ENCODE peak calls at places on chromosomes 2 and 18, in six cellular contexts. L, U, K, E, Z and R are unnamed samples.

GRCh38 chr2:48479923-48480322 is 50.0 kb upstream of the STON1 start:
- DNase-seq in L (no peak), U (peak), K (no peak), E (no peak), Z (no peak), R (no peak)

GRCh38 chr2:71538241-71538640 is 84.9 kb downstream of the DYSF start:
- DNase-seq in L (no peak), U (no peak), K (no peak), E (no peak), Z (no peak), R (no peak)

GRCh38 chr18:3995476-3996102 is 459.5 kb downstream of the DLGAP1 start:
- DNase-seq in L (peak), U (peak), K (peak), E (no peak), Z (peak), R (no peak)

GRCh38 chr2:46153996-46154753 is 143.0 kb upstream of the EPAS1 start:
- DNase-seq in L (no peak), U (no peak), K (no peak), E (no peak), Z (no peak), R (no peak)

GRCh38 chr2:70941186-70941585 is 5.5 kb downstream of the ATP6V1B1 start:
- DNase-seq in L (no peak), U (no peak), K (no peak), E (no peak), Z (no peak), R (no peak)

GRCh38 chr18:55262021-55262560 is 302.8 kb upstream of the CCDC68 start:
- DNase-seq in L (no peak), U (no peak), K (no peak), E (no peak), Z (no peak), R (no peak)

GRCh38 chr2:25639131-25639530 is 34.2 kb downstream of the DTNB start:
- DNase-seq in L (no peak), U (no peak), K (no peak), E (no peak), Z (no peak), R (no peak)

GRCh38 chr18:59873616-59874015 is 26.2 kb upstream of the PMAIP1 start:
- DNase-seq in L (no peak), U (no peak), K (no peak), E (no peak), Z (no peak), R (no peak)

GRCh38 chr18:9575558-9575957 is 38.8 kb downstream of the PPP4R1 start:
- DNase-seq in L (peak), U (peak), K (peak), E (peak), Z (peak), R (peak)

GRCh38 chr18:43830905-43831304 is 553.6 kb upstream of the SYT4 start:
- DNase-seq in L (no peak), U (peak), K (no peak), E (no peak), Z (no peak), R (no peak)

GRCh38 chr2:236873666-236874065 is 212.0 kb upstream of the COPS8 start:
- DNase-seq in L (no peak), U (no peak), K (no peak), E (no peak), Z (no peak), R (no peak)

GRCh38 chr2:28652217-28652616 is 99.4 kb upstream of the PPP1CB start:
- DNase-seq in L (no peak), U (peak), K (no peak), E (no peak), Z (no peak), R (no peak)

GRCh38 chr2:37886745-37887144 is 38.3 kb upstream of the RMDN2 start:
- DNase-seq in L (no peak), U (peak), K (no peak), E (no peak), Z (no peak), R (no peak)

GRCh38 chr18:67104700-67105284 is 411.7 kb downstream of the DSEL start:
- DNase-seq in L (peak), U (peak), K (peak), E (peak), Z (peak), R (peak)

GRCh38 chr2:241553981-241554380 is 4.6 kb upstream of the BOK start:
- DNase-seq in L (no peak), U (no peak), K (no peak), E (no peak), Z (no peak), R (no peak)

GRCh38 chr2:160376576-160376975 is 117.0 kb downstream of the RBMS1 start:
- DNase-seq in L (no peak), U (peak), K (no peak), E (no peak), Z (no peak), R (no peak)

GRCh38 chr18:54100920-54101319 is 123.5 kb downstream of the MBD2 start:
- DNase-seq in L (no peak), U (no peak), K (no peak), E (no peak), Z (no peak), R (no peak)

GRCh38 chr2:198106621-198107020 is 302.2 kb downstream of the PLCL1 start:
- DNase-seq in L (no peak), U (no peak), K (no peak), E (no peak), Z (no peak), R (no peak)

GRCh38 chr18:13452851-13453524 is 234.4 kb downstream of the LDLRAD4 start:
- DNase-seq in L (no peak), U (no peak), K (no peak), E (no peak), Z (no peak), R (no peak)

GRCh38 chr2:127656569-127657231 is 10.7 kb downstream of the GPR17 start:
- DNase-seq in L (no peak), U (no peak), K (no peak), E (no peak), Z (no peak), R (no peak)

GRCh38 chr18:45962461-45962860 is 4.7 kb downstream of the EPG5 start:
- DNase-seq in L (no peak), U (peak), K (no peak), E (no peak), Z (no peak), R (no peak)

GRCh38 chr2:45008296-45009129 is 739 bp downstream of the SIX2 start:
- DNase-seq in L (no peak), U (no peak), K (no peak), E (no peak), Z (no peak), R (no peak)

GRCh38 chr2:167925775-167926174 is 321.6 kb downstream of the STK39 start:
- DNase-seq in L (no peak), U (peak), K (no peak), E (no peak), Z (no peak), R (no peak)

GRCh38 chr18:70553961-70554325 is 265.1 kb downstream of the SOCS6 start:
- DNase-seq in L (no peak), U (no peak), K (no peak), E (no peak), Z (peak), R (no peak)

GRCh38 chr2:110853516-110853915 is 121.1 kb downstream of the ACOXL start:
- DNase-seq in L (peak), U (peak), K (peak), E (no peak), Z (no peak), R (no peak)

GRCh38 chr2:35298493-35298892 is 1057.1 kb upstream of the CRIM1 start:
- DNase-seq in L (no peak), U (peak), K (no peak), E (peak), Z (no peak), R (no peak)

GRCh38 chr2:85259101-85259590 is 68.6 kb downstream of the TGOLN2 start:
- DNase-seq in L (no peak), U (peak), K (no peak), E (no peak), Z (peak), R (no peak)
- H3K27ac ChIP-seq in L (peak), U (no peak), K (no peak), E (peak), Z (peak), R (peak)

GRCh38 chr2:201152517-201152916 is 30.4 kb upstream of the CASP10 start:
- DNase-seq in L (no peak), U (no peak), K (no peak), E (no peak), Z (no peak), R (no peak)
- H3K27ac ChIP-seq in L (peak), U (peak), K (peak), E (peak), Z (no peak), R (no peak)

DNA sequence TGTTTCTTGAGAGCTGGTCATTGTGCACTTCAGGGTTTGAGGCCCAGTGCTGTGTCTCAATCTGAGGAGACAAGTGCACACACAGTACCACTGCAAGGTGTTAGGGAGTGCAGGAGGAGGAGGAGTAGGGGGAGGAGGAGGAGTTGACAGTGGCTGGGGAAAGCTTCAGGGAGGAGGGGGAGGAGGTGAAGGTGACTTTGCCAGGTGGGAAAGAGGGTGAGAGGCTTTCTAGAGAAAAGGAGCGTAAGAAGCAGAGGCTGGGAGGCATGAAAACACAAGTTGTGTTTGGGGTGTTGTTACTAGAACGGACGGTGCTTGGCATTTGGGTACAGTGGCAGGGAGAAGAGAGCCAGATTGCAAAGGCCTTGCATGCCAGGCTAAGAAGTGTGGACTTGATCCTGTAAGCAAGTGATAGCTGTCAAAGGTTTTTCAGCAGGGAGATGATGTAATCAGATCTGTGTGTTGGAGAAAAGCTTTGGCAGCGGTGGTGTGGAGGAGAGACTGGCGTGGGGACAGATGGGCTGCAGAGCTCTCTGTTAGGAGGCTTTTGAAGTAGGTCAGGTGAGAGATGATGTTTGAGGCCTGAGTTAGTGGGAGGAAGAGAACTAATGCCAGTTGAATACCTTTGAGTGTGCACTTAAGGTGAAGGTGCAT is 16.2 kb downstream of the TANC1 start:
- DNase-seq in L (no peak), U (no peak), K (no peak), E (no peak), Z (no peak), R (no peak)
- H3K27ac ChIP-seq in L (no peak), U (no peak), K (no peak), E (no peak), Z (no peak), R (no peak)

GRCh38 chr2:32627901-32628645 is at the start of gene TTC27:
- DNase-seq in L (peak), U (peak), K (peak), E (peak), Z (peak), R (peak)

GRCh38 chr2:32623311-32623706 is 4.5 kb upstream of the TTC27 start:
- DNase-seq in L (no peak), U (no peak), K (no peak), E (no peak), Z (no peak), R (no peak)

GRCh38 chr2:32626591-32627221 is 1.1 kb upstream of the TTC27 start:
- DNase-seq in L (no peak), U (no peak), K (no peak), E (no peak), Z (no peak), R (no peak)

GRCh38 chr2:32624813-32625212 is 3.0 kb upstream of the TTC27 start:
- DNase-seq in L (no peak), U (no peak), K (no peak), E (no peak), Z (no peak), R (no peak)

DNA sequence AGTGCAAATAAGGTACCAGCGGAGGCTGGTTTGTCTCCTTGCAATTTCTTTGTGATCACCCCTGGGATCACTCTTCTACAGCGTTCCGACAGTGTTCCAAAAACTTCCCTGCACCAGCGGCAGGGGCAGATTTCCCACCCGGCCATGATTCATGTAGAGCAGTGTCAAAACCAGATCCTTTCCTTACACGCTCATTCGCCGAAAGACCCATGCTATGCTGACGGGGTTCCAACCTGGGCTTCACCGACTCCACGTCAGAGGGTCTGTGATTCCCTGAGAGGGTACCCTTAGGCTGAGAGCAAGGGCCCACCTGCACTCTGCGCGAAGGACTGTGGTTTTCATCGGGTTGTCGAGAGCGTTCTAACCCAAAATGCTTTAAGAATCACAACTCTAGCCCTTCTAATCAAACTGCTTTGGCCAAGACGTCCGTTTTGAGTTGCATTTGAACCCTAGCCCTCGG is 379 bp upstream of the TTC27 start:
- DNase-seq in L (peak), U (peak), K (no peak), E (no peak), Z (peak), R (no peak)
- H3K27ac ChIP-seq in L (peak), U (peak), K (peak), E (peak), Z (no peak), R (peak)

GRCh38 chr2:234147335-234147861 is 96.9 kb downstream of the SPP2 start:
- DNase-seq in L (no peak), U (no peak), K (no peak), E (no peak), Z (no peak), R (no peak)
- H3K27ac ChIP-seq in L (no peak), U (no peak), K (no peak), E (no peak), Z (no peak), R (no peak)